ENCODE peak calls at places on chromosomes 3 and 15, in four cellular contexts. One of them, this sample, is unnamed. For H3K27me3, the result is how much of the 10 kb centered on the place peaks cover.

GRCh38 chr15:61393949-61394348 is 164.8 kb upstream of the RORA start:
- DNase-seq in kidney epithelial cell: no peak
- DNase-seq in endothelial cell of umbilical vein: no peak
- DNase-seq in transverse colon: no peak
- DNase-seq in this sample: no peak

GRCh38 chr15:94743668-94744067 is 512.3 kb downstream of the MCTP2 start:
- DNase-seq in transverse colon: no peak
- DNase-seq in endothelial cell of umbilical vein: no peak
- DNase-seq in kidney epithelial cell: no peak
- DNase-seq in this sample: no peak

GRCh38 chr15:85094685-85095084 is 113.0 kb downstream of the PDE8A start:
- DNase-seq in endothelial cell of umbilical vein: no peak
- DNase-seq in kidney epithelial cell: no peak
- DNase-seq in transverse colon: no peak
- DNase-seq in this sample: no peak

GRCh38 chr3:124584552-124585391 is 145.5 kb upstream of the UMPS start:
- DNase-seq in transverse colon: peak
- DNase-seq in endothelial cell of umbilical vein: peak
- DNase-seq in kidney epithelial cell: no peak
- DNase-seq in this sample: peak

GRCh38 chr3:112640864-112641751 is at the start of gene CCDC80:
- DNase-seq in kidney epithelial cell: peak
- DNase-seq in endothelial cell of umbilical vein: peak
- DNase-seq in transverse colon: no peak
- DNase-seq in this sample: peak

GRCh38 chr3:158102660-158103085 is 3.5 kb downstream of the SHOX2 start:
- DNase-seq in kidney epithelial cell: no peak
- DNase-seq in endothelial cell of umbilical vein: no peak
- DNase-seq in transverse colon: no peak
- DNase-seq in this sample: no peak

GRCh38 chr3:45204136-45204535 is 22.0 kb downstream of the TMEM158 start:
- DNase-seq in transverse colon: no peak
- DNase-seq in endothelial cell of umbilical vein: no peak
- DNase-seq in kidney epithelial cell: peak
- DNase-seq in this sample: no peak

GRCh38 chr3:128187495-128187894 is 34.2 kb downstream of the EEFSEC start:
- DNase-seq in endothelial cell of umbilical vein: no peak
- DNase-seq in kidney epithelial cell: no peak
- DNase-seq in transverse colon: no peak
- DNase-seq in this sample: no peak

GRCh38 chr15:73239564-73240208 is 129.1 kb downstream of the HCN4 start:
- DNase-seq in transverse colon: no peak
- DNase-seq in endothelial cell of umbilical vein: no peak
- DNase-seq in kidney epithelial cell: no peak
- DNase-seq in this sample: no peak

GRCh38 chr3:36866358-36866757 is 78.5 kb downstream of the TRANK1 start:
- DNase-seq in transverse colon: no peak
- DNase-seq in kidney epithelial cell: no peak
- DNase-seq in endothelial cell of umbilical vein: no peak
- DNase-seq in this sample: no peak

GRCh38 chr3:184380210-184380626 is 364 bp downstream of the CHRD start:
- DNase-seq in kidney epithelial cell: no peak
- DNase-seq in transverse colon: peak
- DNase-seq in endothelial cell of umbilical vein: no peak
- DNase-seq in this sample: peak

GRCh38 chr3:123140591-123140990 is 61.2 kb upstream of the SEC22A start:
- DNase-seq in kidney epithelial cell: no peak
- DNase-seq in endothelial cell of umbilical vein: no peak
- DNase-seq in transverse colon: no peak
- DNase-seq in this sample: no peak

GRCh38 chr3:128266453-128266852 is 113.2 kb downstream of the EEFSEC start:
- DNase-seq in endothelial cell of umbilical vein: peak
- DNase-seq in transverse colon: no peak
- DNase-seq in kidney epithelial cell: no peak
- DNase-seq in this sample: no peak

GRCh38 chr3:111668912-111669488 is 73.9 kb upstream of the ZBED2 start:
- DNase-seq in endothelial cell of umbilical vein: peak
- DNase-seq in kidney epithelial cell: no peak
- DNase-seq in transverse colon: no peak
- DNase-seq in this sample: peak

GRCh38 chr15:88647362-88648105 is 8.7 kb downstream of the ISG20 start:
- DNase-seq in endothelial cell of umbilical vein: no peak
- DNase-seq in kidney epithelial cell: no peak
- DNase-seq in transverse colon: peak
- DNase-seq in this sample: no peak

GRCh38 chr3:14847613-14848541 is 29.1 kb downstream of the FGD5 start:
- DNase-seq in endothelial cell of umbilical vein: peak
- DNase-seq in transverse colon: peak
- DNase-seq in kidney epithelial cell: no peak
- DNase-seq in this sample: no peak

GRCh38 chr3:150055332-150055731 is 84.6 kb upstream of the PFN2 start:
- DNase-seq in kidney epithelial cell: no peak
- DNase-seq in transverse colon: no peak
- DNase-seq in endothelial cell of umbilical vein: no peak
- DNase-seq in this sample: no peak

GRCh38 chr3:12774619-12775018 is 15.6 kb upstream of the TMEM40 start:
- DNase-seq in endothelial cell of umbilical vein: no peak
- DNase-seq in transverse colon: no peak
- DNase-seq in kidney epithelial cell: no peak
- DNase-seq in this sample: no peak

GRCh38 chr3:181700168-181701087 is 11.3 kb upstream of the SOX2 start:
- DNase-seq in endothelial cell of umbilical vein: peak
- DNase-seq in transverse colon: peak
- DNase-seq in kidney epithelial cell: peak
- DNase-seq in this sample: peak
- H3K27me3 ChIP-seq in endothelial cell of umbilical vein: under half
- H3K27me3 ChIP-seq in transverse colon: half or more
- H3K27me3 ChIP-seq in kidney epithelial cell: half or more
- H3K27me3 ChIP-seq in this sample: under half

GRCh38 chr3:179666436-179667035 is 13.7 kb downstream of the USP13 start:
- DNase-seq in kidney epithelial cell: no peak
- DNase-seq in transverse colon: no peak
- DNase-seq in endothelial cell of umbilical vein: peak
- DNase-seq in this sample: no peak
- TF ChIP-seq CTCF in kidney epithelial cell: no peak
- TF ChIP-seq CTCF in transverse colon: no peak
- TF ChIP-seq CTCF in endothelial cell of umbilical vein: no peak
- TF ChIP-seq CTCF in this sample: no peak

DNA sequence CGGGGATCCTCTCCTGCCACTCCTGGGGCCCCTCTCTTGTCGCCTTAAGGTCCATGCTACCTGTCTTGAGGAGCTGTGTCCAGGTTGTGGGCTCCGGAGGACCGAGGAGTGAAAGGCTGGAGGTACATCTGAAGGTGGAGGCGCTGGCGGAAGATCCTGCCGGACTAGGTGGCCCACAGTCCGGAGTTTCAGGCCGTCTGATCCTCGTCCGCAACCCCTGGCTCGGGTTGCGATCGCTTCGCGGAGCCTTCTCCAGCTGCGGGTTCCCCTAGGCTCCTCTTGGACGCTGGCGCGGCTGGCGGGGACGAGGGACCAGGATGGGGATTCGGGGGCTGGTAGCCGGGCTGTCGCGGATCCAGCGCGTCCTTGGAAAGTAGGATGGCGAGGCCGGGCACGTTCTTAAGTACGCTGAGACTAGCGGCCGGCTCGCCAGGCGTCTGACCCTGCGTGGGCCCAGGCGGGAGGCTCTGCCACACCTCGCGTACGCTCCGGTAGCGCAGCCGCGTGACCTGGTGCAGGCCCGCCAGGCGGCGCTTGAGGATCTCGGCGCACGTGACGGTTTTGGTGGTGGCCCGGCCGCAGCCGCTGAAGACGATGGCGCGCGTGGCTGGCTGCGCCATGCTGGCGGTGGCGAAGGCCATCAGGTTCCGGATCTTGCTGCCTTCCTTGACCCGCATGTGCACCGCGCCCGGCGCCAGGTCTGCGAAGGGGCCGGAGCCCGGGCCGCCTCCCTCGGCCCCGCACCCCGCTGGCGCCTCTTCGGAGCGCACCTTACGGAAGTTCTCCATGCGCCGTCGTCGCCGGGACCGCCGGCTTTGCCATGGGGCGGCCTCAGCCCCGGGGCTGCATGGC is 550 bp downstream of the RPP25 start:
- DNase-seq in endothelial cell of umbilical vein: peak
- DNase-seq in kidney epithelial cell: no peak
- DNase-seq in transverse colon: peak
- DNase-seq in this sample: peak
- H3K4me3 ChIP-seq in endothelial cell of umbilical vein: peak
- H3K4me3 ChIP-seq in kidney epithelial cell: peak
- H3K4me3 ChIP-seq in transverse colon: peak
- H3K4me3 ChIP-seq in this sample: peak

GRCh38 chr3:50473768-50474167 is 29.7 kb downstream of the CACNA2D2 start:
- DNase-seq in kidney epithelial cell: no peak
- DNase-seq in endothelial cell of umbilical vein: no peak
- DNase-seq in transverse colon: no peak
- DNase-seq in this sample: no peak
- H3K27me3 ChIP-seq in kidney epithelial cell: under half
- H3K27me3 ChIP-seq in endothelial cell of umbilical vein: under half
- H3K27me3 ChIP-seq in transverse colon: under half
- H3K27me3 ChIP-seq in this sample: under half

GRCh38 chr15:64961013-64961412 is 28.7 kb downstream of the SPG21 start:
- DNase-seq in transverse colon: no peak
- DNase-seq in endothelial cell of umbilical vein: no peak
- DNase-seq in kidney epithelial cell: no peak
- DNase-seq in this sample: no peak
- TF ChIP-seq CTCF in transverse colon: no peak
- TF ChIP-seq CTCF in endothelial cell of umbilical vein: no peak
- TF ChIP-seq CTCF in kidney epithelial cell: no peak
- TF ChIP-seq CTCF in this sample: no peak

DNA sequence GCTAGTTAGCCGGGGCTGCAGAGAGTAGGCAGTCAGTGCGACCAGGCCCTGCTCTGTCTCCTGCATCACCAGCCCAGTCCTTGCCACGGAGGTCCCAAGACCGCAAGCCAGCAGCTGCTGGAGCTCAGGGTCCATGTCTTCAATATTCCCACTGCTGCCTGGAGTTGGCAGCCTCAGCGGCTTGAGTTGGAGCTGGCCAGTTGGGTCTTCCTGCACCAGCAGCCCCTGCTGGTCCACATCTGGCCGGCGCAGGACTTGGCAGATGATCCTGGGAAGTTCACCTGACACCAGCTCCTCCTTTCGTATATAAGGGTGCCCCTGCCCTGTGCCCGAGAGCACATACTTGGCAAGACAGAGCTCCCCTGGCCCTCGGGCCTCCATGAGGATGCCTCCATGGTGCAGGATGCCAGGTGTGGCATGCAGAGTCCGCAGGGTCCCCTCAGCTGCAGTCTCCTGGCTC is 5.7 kb downstream of the XIRP1 start:
- DNase-seq in transverse colon: no peak
- DNase-seq in kidney epithelial cell: no peak
- DNase-seq in endothelial cell of umbilical vein: no peak
- DNase-seq in this sample: no peak
- H3K4me3 ChIP-seq in transverse colon: no peak
- H3K4me3 ChIP-seq in kidney epithelial cell: no peak
- H3K4me3 ChIP-seq in endothelial cell of umbilical vein: no peak
- H3K4me3 ChIP-seq in this sample: no peak

DNA sequence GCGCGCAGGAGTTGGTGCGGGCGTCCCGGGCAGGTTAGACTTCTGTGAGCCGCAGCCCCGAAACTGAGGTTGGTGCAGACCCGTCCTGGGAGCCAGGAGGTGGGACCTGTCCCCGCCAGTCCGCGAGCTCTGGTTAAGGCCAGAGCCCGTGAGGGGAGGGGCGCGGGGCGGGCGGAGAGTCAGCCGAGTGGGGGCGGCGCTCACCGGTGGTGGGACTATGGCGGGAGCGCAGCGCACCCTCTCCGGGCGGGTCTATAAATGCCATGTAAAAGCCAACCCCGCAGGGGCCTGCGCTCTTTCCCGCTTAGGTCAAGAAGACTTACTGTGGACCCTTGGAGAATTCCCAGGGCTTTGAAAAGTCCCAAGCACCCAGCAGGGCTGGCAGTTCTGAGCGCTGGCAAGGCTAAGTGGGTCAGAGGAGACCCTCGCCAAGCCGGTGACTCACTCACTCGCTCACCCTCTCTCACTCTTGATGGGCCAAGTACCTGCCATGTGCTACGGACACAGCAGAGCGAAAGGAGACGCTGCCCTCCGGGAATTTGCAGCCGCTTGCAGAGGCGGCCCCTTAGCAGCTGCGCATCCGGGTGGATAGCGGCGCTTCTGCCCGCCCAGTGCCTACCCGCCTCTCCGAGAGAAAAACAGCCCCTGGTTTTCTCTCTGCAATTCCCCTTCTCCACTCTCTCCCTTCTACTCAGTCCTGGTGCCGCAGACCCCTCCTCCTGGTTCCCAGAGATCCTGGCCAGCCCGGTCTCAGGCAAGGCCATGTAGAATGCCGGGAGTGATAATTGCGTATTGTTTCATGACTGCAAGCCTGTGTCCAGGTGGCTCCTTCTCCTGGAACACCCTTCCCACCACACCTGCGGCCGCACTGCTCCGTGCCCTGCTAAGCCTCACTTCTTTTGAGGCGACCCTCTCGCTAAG is at the start of gene ALDH1L1:
- DNase-seq in transverse colon: peak
- DNase-seq in endothelial cell of umbilical vein: no peak
- DNase-seq in kidney epithelial cell: peak
- DNase-seq in this sample: peak
- H3K27me3 ChIP-seq in transverse colon: under half
- H3K27me3 ChIP-seq in endothelial cell of umbilical vein: under half
- H3K27me3 ChIP-seq in kidney epithelial cell: under half
- H3K27me3 ChIP-seq in this sample: under half

GRCh38 chr3:41115069-41115468 is 84.2 kb upstream of the CTNNB1 start:
- DNase-seq in transverse colon: no peak
- DNase-seq in endothelial cell of umbilical vein: no peak
- DNase-seq in kidney epithelial cell: no peak
- DNase-seq in this sample: no peak

GRCh38 chr3:41120461-41120860 is 78.8 kb upstream of the CTNNB1 start:
- DNase-seq in endothelial cell of umbilical vein: no peak
- DNase-seq in kidney epithelial cell: no peak
- DNase-seq in transverse colon: no peak
- DNase-seq in this sample: no peak

GRCh38 chr3:41116851-41117250 is 82.5 kb upstream of the CTNNB1 start:
- DNase-seq in endothelial cell of umbilical vein: no peak
- DNase-seq in kidney epithelial cell: no peak
- DNase-seq in transverse colon: no peak
- DNase-seq in this sample: no peak

GRCh38 chr3:41118461-41119385 is 80.6 kb upstream of the CTNNB1 start:
- DNase-seq in kidney epithelial cell: no peak
- DNase-seq in transverse colon: peak
- DNase-seq in endothelial cell of umbilical vein: no peak
- DNase-seq in this sample: no peak

DNA sequence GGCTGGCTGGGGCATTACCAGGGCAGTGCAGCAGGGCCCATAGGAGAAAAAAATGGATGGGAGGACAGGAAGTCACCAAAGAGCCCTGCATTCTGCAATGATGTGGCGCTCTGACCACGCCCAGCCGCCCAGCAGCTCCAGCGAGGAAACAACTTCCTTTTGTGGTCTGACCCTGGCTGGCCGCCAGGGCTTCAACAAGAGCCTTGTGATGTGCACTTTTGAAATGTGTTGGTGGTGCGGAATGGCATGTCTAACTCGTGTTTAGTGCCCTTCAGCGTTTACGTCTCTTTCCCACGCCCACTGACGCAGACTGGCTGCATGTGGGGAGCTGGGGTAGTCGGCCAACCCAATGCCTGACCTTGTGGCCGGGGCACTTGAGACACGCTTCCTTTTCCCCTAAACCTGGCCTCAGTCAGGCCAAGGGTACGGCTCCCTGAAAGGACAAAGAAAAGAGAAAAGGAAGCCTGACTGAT is 81.9 kb upstream of the CTNNB1 start:
- DNase-seq in endothelial cell of umbilical vein: peak
- DNase-seq in transverse colon: peak
- DNase-seq in kidney epithelial cell: peak
- DNase-seq in this sample: no peak
- TF ChIP-seq CTCF in endothelial cell of umbilical vein: no peak
- TF ChIP-seq CTCF in transverse colon: peak
- TF ChIP-seq CTCF in kidney epithelial cell: no peak
- TF ChIP-seq CTCF in this sample: no peak

GRCh38 chr3:115659253-115659652 is 35.9 kb downstream of the GAP43 start:
- DNase-seq in endothelial cell of umbilical vein: no peak
- DNase-seq in kidney epithelial cell: no peak
- DNase-seq in transverse colon: no peak
- DNase-seq in this sample: no peak
- H3K4me3 ChIP-seq in endothelial cell of umbilical vein: no peak
- H3K4me3 ChIP-seq in kidney epithelial cell: no peak
- H3K4me3 ChIP-seq in transverse colon: peak
- H3K4me3 ChIP-seq in this sample: no peak

This sample was measured in Caco-2.